ENCODE peak calls at places on chromosome 5, in eight cellular contexts. R, Z, P, W, Q, A, E and B are unnamed samples.

GRCh38 chr5:168409601-168410458 is 76.4 kb upstream of the RARS1 start:
- DNase-seq in R (no peak), Z (no peak), P (peak; percentile 69), W (no peak), Q (peak; percentile 79), A (no peak), E (no peak), B (no peak)

GRCh38 chr5:180283026-180283615 is 8.8 kb downstream of the MAPK9 start:
- DNase-seq in R (no peak), Z (no peak), P (no peak), W (no peak), Q (no peak), A (no peak), E (no peak), B (no peak)

GRCh38 chr5:34736445-34737119 is 80.5 kb downstream of the RAI14 start:
- DNase-seq in R (no peak), Z (no peak), P (no peak), W (no peak), Q (peak; percentile 28), A (no peak), E (no peak), B (no peak)

GRCh38 chr5:135834639-135835529 is at the start of gene SLC25A48:
- DNase-seq in R (peak; percentile 32), Z (peak; percentile 86), P (peak; percentile 62), W (peak; percentile 66), Q (peak; percentile 61), A (no peak), E (no peak), B (peak; percentile 48)

GRCh38 chr5:93607367-93608258 is 24.6 kb downstream of the NR2F1 start:
- DNase-seq in R (peak; percentile 1), Z (peak; percentile 65), P (no peak), W (no peak), Q (peak; percentile 71), A (peak; percentile 53), E (no peak), B (no peak)

GRCh38 chr5:134463991-134464760 is 52.5 kb upstream of the CDKN2AIPNL start:
- DNase-seq in R (no peak), Z (peak; percentile 4), P (no peak), W (no peak), Q (peak; percentile 40), A (no peak), E (no peak), B (no peak)

GRCh38 chr5:120803282-120803681 is 339.2 kb downstream of the PRR16 start:
- DNase-seq in R (no peak), Z (no peak), P (no peak), W (no peak), Q (peak; percentile 62), A (no peak), E (no peak), B (no peak)

GRCh38 chr5:56072863-56073777 is 78.4 kb upstream of the IL6ST start:
- DNase-seq in R (no peak), Z (no peak), P (no peak), W (no peak), Q (no peak), A (no peak), E (no peak), B (no peak)

GRCh38 chr5:33379757-33380156 is 61.0 kb upstream of the TARS1 start:
- DNase-seq in R (no peak), Z (peak; percentile 20), P (no peak), W (no peak), Q (peak; percentile 63), A (no peak), E (no peak), B (peak; percentile 46)

GRCh38 chr5:178668579-178668978 is 41.7 kb upstream of the CLK4 start:
- DNase-seq in R (no peak), Z (no peak), P (no peak), W (no peak), Q (no peak), A (no peak), E (peak; percentile 25), B (no peak)

GRCh38 chr5:159555084-159555483 is 224.8 kb upstream of the IL12B start:
- DNase-seq in R (no peak), Z (no peak), P (no peak), W (no peak), Q (no peak), A (no peak), E (no peak), B (no peak)

GRCh38 chr5:24245821-24246220 is 399.0 kb downstream of the CDH10 start:
- DNase-seq in R (no peak), Z (no peak), P (no peak), W (no peak), Q (no peak), A (no peak), E (no peak), B (no peak)

GRCh38 chr5:20266068-20266467 is 278.1 kb upstream of the CDH18 start:
- DNase-seq in R (no peak), Z (no peak), P (no peak), W (no peak), Q (no peak), A (no peak), E (no peak), B (no peak)

GRCh38 chr5:80977764-80978163 is 17.6 kb downstream of the RASGRF2 start:
- DNase-seq in R (no peak), Z (no peak), P (no peak), W (no peak), Q (peak; percentile 59), A (no peak), E (no peak), B (no peak)

GRCh38 chr5:156271569-156271968 is 55.4 kb upstream of the SGCD start:
- DNase-seq in R (no peak), Z (no peak), P (no peak), W (no peak), Q (no peak), A (no peak), E (no peak), B (no peak)

GRCh38 chr5:65482727-65483473 is 1.2 kb upstream of the ADAMTS6 start:
- DNase-seq in R (peak; percentile 54), Z (peak; percentile 53), P (no peak), W (peak; percentile 35), Q (peak; percentile 73), A (peak; percentile 5), E (no peak), B (no peak)

GRCh38 chr5:180207593-180207992 is 1.4 kb downstream of the RASGEF1C start:
- DNase-seq in R (no peak), Z (no peak), P (no peak), W (no peak), Q (no peak), A (no peak), E (no peak), B (no peak)

GRCh38 chr5:14809369-14810144 is 62.0 kb downstream of the ANKH start:
- DNase-seq in R (no peak), Z (no peak), P (peak; percentile 82), W (no peak), Q (peak; percentile 98), A (peak; percentile 54), E (peak; percentile 84), B (no peak)